ENCODE peak calls at places on chromosomes 2 and 18, in four cellular contexts. C is retina, L is fibroblast of mammary gland, X is iPS-NIHi11. G is an unnamed sample.

GRCh38 chr2:191929288-191929687 is 82.4 kb upstream of the CAVIN2 start:
- DNase-seq in C (no peak), L (no peak), X (no peak), G (no peak)

GRCh38 chr2:237228226-237228625 is 142.5 kb downstream of the COPS8 start:
- DNase-seq in X (no peak), C (no peak), L (no peak), G (no peak)

GRCh38 chr2:95346236-95346737 is 49.1 kb downstream of the KCNIP3 start:
- DNase-seq in C (no peak), X (peak), L (peak), G (peak)

GRCh38 chr2:72993147-72993546 is 75.8 kb downstream of the EMX1 start:
- DNase-seq in X (peak), C (peak), L (peak), G (peak)

GRCh38 chr18:11512096-11513030 is 97.0 kb upstream of the SLC35G4 start:
- DNase-seq in X (no peak), L (peak), C (no peak), G (no peak)

GRCh38 chr2:60094450-60094929 is 459.0 kb downstream of the BCL11A start:
- DNase-seq in C (no peak), X (no peak), L (no peak), G (no peak)

GRCh38 chr18:63376493-63377053 is 9.6 kb upstream of the KDSR start:
- DNase-seq in C (no peak), L (peak), X (no peak), G (no peak)

GRCh38 chr2:11866358-11867335 is 120.2 kb downstream of the LPIN1 start:
- DNase-seq in C (no peak), L (no peak), X (no peak), G (no peak)

GRCh38 chr2:42901076-42901645 is 108.8 kb upstream of the HAAO start:
- DNase-seq in C (no peak), L (peak), X (no peak), G (no peak)

GRCh38 chr2:216985658-216986141 is 125.8 kb upstream of the TNP1 start:
- DNase-seq in L (no peak), C (no peak), X (peak), G (no peak)

GRCh38 chr18:4267641-4268040 is 187.5 kb downstream of the DLGAP1 start:
- DNase-seq in C (no peak), L (no peak), X (no peak), G (no peak)

G was measured in GM04504.